ENCODE peak calls at places on chromosomes 1 and 21, in nine cellular contexts. S is natural killer cell, P is IMR-90, V is foreskin fibroblast, O is fibroblast of the aortic adventitia, D is Peyer's patch, Y is sigmoid colon, N is AG09309, J is transverse colon. Z is an unnamed sample.

GRCh38 chr1:90876098-90876497 is 145.7 kb downstream of the ZNF644 start:
- DNase-seq in N (no peak), J (no peak), Y (no peak), S (no peak), P (no peak), V (no peak), D (no peak), O (no peak), Z (no peak)

GRCh38 chr1:107739651-107740050 is 225.3 kb downstream of the VAV3 start:
- DNase-seq in V (no peak), P (no peak), O (no peak), N (no peak), Y (no peak), S (no peak), J (no peak), D (no peak), Z (no peak)

GRCh38 chr1:54378157-54378883 is 27.9 kb downstream of the SSBP3 start:
- DNase-seq in S (no peak), P (no peak), O (no peak), D (no peak), Y (no peak), V (no peak), N (no peak), J (no peak), Z (no peak)

GRCh38 chr1:162681127-162681435 is 48.8 kb downstream of the DDR2 start:
- DNase-seq in J (no peak), V (no peak), O (no peak), P (no peak), S (no peak), D (no peak), N (no peak), Y (no peak), Z (no peak)

GRCh38 chr1:74686941-74687340 is 13.3 kb upstream of the ERICH3 start:
- DNase-seq in N (no peak), Y (no peak), S (no peak), J (no peak), D (no peak), V (no peak), O (no peak), P (no peak), Z (no peak)

GRCh38 chr1:162996261-162996660 is 72.9 kb upstream of the RGS4 start:
- DNase-seq in D (no peak), P (peak), S (no peak), Y (no peak), J (no peak), N (no peak), O (peak), V (peak), Z (no peak)

GRCh38 chr1:41423511-41424191 is 60.8 kb downstream of the EDN2 start:
- DNase-seq in Y (no peak), S (no peak), J (peak), P (no peak), D (no peak), O (no peak), V (no peak), N (no peak), Z (no peak)

GRCh38 chr1:118339431-118340146 is 154.6 kb upstream of the SPAG17 start:
- DNase-seq in P (no peak), D (no peak), V (peak), S (no peak), J (no peak), O (no peak), Y (no peak), N (no peak), Z (no peak)

GRCh38 chr21:42306366-42307035 is 8.7 kb downstream of the TFF3 start:
- DNase-seq in O (no peak), Y (peak), V (no peak), D (peak), S (no peak), N (no peak), P (no peak), J (no peak), Z (no peak)

GRCh38 chr21:46218906-46219590 is 9.5 kb downstream of the LSS start:
- DNase-seq in V (no peak), J (no peak), O (no peak), N (no peak), P (no peak), Y (peak), D (no peak), S (no peak), Z (peak)

GRCh38 chr1:201501144-201501543 is 5.8 kb downstream of the CSRP1 start:
- DNase-seq in S (no peak), V (peak), N (no peak), O (peak), P (peak), J (no peak), Y (peak), D (no peak), Z (no peak)

GRCh38 chr1:78840447-78841251 is 165.9 kb downstream of the ADGRL4 start:
- DNase-seq in Y (no peak), S (no peak), P (peak), V (peak), N (peak), D (no peak), J (no peak), O (peak), Z (no peak)

GRCh38 chr1:150511551-150511950 is 3.6 kb downstream of the ECM1 start:
- DNase-seq in S (no peak), D (no peak), O (no peak), Y (no peak), P (no peak), N (no peak), J (no peak), V (no peak), Z (no peak)

GRCh38 chr21:44837537-44837936 is 19.7 kb upstream of the SUMO3 start:
- DNase-seq in V (no peak), J (no peak), P (no peak), N (no peak), O (no peak), S (no peak), Y (no peak), D (peak), Z (no peak)

GRCh38 chr1:1246601-1247340 is at the start of gene C1QTNF12:
- DNase-seq in Y (no peak), P (no peak), N (no peak), V (peak), J (no peak), S (no peak), D (no peak), O (no peak), Z (no peak)

GRCh38 chr1:202200669-202201068 is 7.1 kb downstream of the LGR6 start:
- DNase-seq in V (no peak), J (no peak), Y (no peak), D (no peak), S (no peak), P (no peak), N (no peak), O (no peak), Z (no peak)

GRCh38 chr1:21509351-21510112 is at the start of gene ALPL:
- DNase-seq in V (no peak), N (no peak), Y (no peak), S (no peak), J (no peak), D (no peak), P (no peak), O (no peak), Z (no peak)

GRCh38 chr1:21506804-21507203 is 2.4 kb upstream of the ALPL start:
- DNase-seq in N (no peak), O (no peak), P (no peak), Y (no peak), D (no peak), J (no peak), V (no peak), S (no peak), Z (no peak)

GRCh38 chr1:21510113-21510493 is 880 bp downstream of the ALPL start:
- DNase-seq in P (no peak), N (no peak), Y (no peak), D (no peak), J (no peak), O (no peak), S (no peak), V (no peak), Z (no peak)

GRCh38 chr1:21507511-21508270 is 1.5 kb upstream of the ALPL start:
- DNase-seq in P (no peak), J (no peak), N (no peak), O (no peak), D (no peak), Y (no peak), V (no peak), S (no peak), Z (no peak)

DNA sequence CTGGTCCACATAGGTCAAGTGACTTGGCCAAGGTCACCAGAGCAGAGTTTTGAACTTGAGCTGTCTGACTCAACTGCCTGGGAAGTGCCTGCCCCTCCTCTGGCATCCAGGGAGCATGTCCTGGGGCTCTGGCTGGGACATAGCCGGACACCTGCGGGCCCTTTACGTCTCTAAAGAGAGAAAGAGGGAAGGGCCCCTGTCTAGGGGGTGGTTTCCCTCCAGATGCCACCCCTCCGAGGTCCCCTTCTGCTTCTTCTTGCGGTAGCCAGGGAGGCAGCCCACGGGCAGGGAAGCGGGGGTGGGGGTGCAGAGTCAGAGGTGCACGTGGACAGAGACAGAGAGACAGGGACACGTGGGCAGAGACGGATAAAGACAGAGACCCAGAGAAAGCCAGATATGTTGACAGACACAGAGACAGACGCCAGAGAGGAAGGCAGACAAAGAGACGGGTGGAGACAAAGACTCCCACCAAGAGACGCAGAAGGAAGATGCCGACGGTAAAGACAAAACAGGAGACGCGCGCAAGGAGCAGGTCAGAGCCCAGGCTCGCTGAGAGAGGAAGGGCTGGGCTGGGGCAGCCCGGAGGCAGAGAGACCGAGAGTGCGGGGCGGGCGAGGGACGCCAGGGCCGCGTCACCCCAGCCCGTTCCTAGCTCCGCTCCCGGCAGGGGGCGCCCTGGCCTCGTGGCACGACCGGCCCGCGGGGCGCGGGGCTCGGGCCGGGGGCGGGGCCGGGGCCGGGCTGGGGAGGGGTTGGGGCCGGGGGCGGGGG is 458 bp upstream of the ALPL start:
- DNase-seq in Y (no peak), D (peak), O (peak), P (peak), N (no peak), J (peak), S (peak), V (peak), Z (peak)
- TF ChIP-seq CTCF in Y (peak), D (peak), O (peak), P (peak), N (peak), J (peak), S (peak), V (peak), Z (peak)

DNA sequence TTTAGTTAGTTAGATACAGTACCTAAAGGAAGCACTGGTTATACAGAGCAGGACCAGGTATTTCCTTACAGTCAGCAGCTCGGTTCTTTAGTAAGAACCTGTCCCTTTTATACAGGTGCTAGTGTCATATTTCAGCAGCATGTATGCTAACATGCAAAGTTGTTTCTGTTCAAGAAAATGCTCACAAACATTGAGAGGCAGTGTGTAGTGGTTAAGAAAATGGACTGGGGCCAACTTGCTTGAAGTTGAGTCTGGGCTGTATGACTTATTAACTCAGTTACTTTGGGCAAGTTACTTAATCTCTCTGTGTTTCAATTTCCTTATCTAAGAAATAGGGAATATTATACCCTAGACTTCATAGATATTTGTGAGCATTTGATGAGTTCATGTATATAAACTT is 31.1 kb downstream of the AK4 start:
- DNase-seq in N (no peak), V (no peak), O (no peak), P (no peak), Y (no peak), D (no peak), J (no peak), S (no peak), Z (no peak)
- TF ChIP-seq CTCF in N (no peak), V (no peak), O (no peak), P (no peak), Y (no peak), D (no peak), J (no peak), S (no peak), Z (no peak)

GRCh38 chr1:175744833-175745232 is 1.4 kb upstream of the TNR start:
- DNase-seq in Y (no peak), D (no peak), P (no peak), O (no peak), V (no peak), J (no peak), N (no peak), S (no peak), Z (no peak)
- TF ChIP-seq CTCF in Y (no peak), D (no peak), P (peak), O (peak), V (no peak), J (peak), N (no peak), S (no peak), Z (no peak)

DNA sequence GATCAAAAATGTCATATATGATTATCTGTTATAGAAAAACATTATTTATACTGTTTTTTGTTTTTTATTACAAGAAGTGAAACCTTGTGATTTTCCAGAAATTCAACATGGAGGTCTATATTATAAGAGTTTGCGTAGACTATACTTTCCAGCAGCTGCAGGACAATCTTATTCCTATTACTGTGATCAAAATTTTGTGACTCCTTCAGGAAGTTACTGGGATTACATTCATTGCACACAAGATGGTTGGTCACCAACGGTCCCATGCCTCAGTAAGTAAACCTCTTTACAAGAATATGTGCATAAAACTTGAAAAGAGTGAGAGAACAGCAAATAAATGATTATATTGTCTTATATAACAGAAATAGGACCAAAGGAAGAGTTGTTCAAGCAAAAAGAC is 14.5 kb downstream of the CFHR4 start:
- DNase-seq in P (no peak), S (no peak), N (no peak), O (no peak), D (no peak), J (no peak), V (no peak), Y (no peak), Z (no peak)
- TF ChIP-seq CTCF in P (no peak), S (no peak), N (peak), O (no peak), D (no peak), J (no peak), V (no peak), Y (no peak), Z (no peak)

GRCh38 chr1:185284106-185284505 is 32.9 kb downstream of the IVNS1ABP start:
- DNase-seq in J (no peak), Y (no peak), V (no peak), P (no peak), N (no peak), O (peak), S (no peak), D (no peak), Z (no peak)
- TF ChIP-seq CTCF in J (no peak), Y (no peak), V (no peak), P (no peak), N (no peak), O (no peak), S (no peak), D (no peak), Z (no peak)

DNA sequence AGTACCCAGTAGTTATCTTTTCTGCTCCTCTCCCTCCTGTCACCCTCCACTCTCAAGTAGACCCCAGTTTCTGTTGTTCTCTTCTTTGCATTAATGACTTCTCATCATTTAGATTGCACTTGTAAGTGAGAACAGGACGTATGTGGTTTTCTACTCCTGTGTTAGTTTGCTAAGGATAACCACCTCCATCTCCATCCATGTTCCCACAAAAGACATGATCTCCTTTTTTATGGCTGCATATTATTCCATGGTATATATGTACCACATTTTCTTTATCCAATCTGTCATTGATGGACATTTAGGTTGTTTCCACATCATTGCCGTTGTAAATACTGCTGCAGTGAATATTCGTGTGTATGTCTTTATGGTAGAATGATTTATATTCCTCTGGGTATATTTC is 1346.5 kb downstream of the MRPL39 start:
- DNase-seq in S (no peak), D (no peak), V (no peak), O (no peak), J (no peak), N (no peak), P (no peak), Y (no peak), Z (no peak)
- TF ChIP-seq CTCF in S (no peak), D (no peak), V (no peak), O (no peak), J (no peak), N (no peak), P (no peak), Y (no peak), Z (no peak)

DNA sequence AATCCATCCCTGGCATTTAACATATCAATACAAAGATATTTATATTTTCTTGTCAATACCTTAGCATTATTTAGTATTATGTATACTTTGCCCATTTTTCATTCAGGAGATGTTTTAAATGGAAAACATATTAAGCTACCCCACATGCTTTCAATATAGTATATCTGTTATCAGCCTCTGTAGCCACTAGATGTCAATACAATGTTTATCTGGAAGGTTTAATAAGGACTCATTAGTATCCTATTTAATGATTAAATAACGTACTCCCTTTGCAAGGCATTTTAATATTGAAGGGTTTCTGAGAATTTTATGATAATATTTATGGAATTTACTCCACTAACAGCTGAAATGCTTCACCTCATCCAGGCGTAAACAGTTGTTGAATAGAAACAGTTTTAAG is 329.5 kb upstream of the ADGRL2 start:
- DNase-seq in V (no peak), S (no peak), O (no peak), D (no peak), J (no peak), P (no peak), N (no peak), Y (no peak), Z (no peak)
- TF ChIP-seq CTCF in V (no peak), S (no peak), O (no peak), D (no peak), J (no peak), P (no peak), N (no peak), Y (no peak), Z (no peak)